ENCODE peak calls at places on chromosomes 7 and 10, in six cellular contexts. One of them, this sample, is unnamed.

GRCh38 chr10:48289652-48290238 is 15.2 kb upstream of the FRMPD2 start:
- DNase-seq in lung: peak; percentile 44
- DNase-seq in AG04450: no peak
- DNase-seq in HL-60: peak; percentile 31
- DNase-seq in right atrium auricular region: peak; percentile 67
- DNase-seq in neuronal stem cell: peak; percentile 72
- DNase-seq in this sample: no peak

GRCh38 chr10:69668722-69669121 is 38.7 kb downstream of the FAM241B start:
- DNase-seq in AG04450: no peak
- DNase-seq in lung: no peak
- DNase-seq in HL-60: no peak
- DNase-seq in neuronal stem cell: no peak
- DNase-seq in right atrium auricular region: no peak
- DNase-seq in this sample: no peak

GRCh38 chr7:130207642-130208041 is at the start of gene SSMEM1:
- DNase-seq in right atrium auricular region: no peak
- DNase-seq in AG04450: no peak
- DNase-seq in neuronal stem cell: no peak
- DNase-seq in HL-60: no peak
- DNase-seq in lung: no peak
- DNase-seq in this sample: no peak

GRCh38 chr7:74625446-74625845 is 32.1 kb upstream of the GTF2I start:
- DNase-seq in right atrium auricular region: no peak
- DNase-seq in AG04450: peak; percentile 26
- DNase-seq in HL-60: no peak
- DNase-seq in lung: no peak
- DNase-seq in neuronal stem cell: no peak
- DNase-seq in this sample: peak; percentile 18

GRCh38 chr10:87674963-87675362 is 15.3 kb downstream of the PAPSS2 start:
- DNase-seq in lung: no peak
- DNase-seq in HL-60: no peak
- DNase-seq in right atrium auricular region: no peak
- DNase-seq in neuronal stem cell: no peak
- DNase-seq in AG04450: no peak
- DNase-seq in this sample: no peak

GRCh38 chr10:11881477-11882417 is 58.6 kb downstream of the PROSER2 start:
- DNase-seq in HL-60: no peak
- DNase-seq in AG04450: no peak
- DNase-seq in neuronal stem cell: no peak
- DNase-seq in lung: no peak
- DNase-seq in right atrium auricular region: no peak
- DNase-seq in this sample: no peak

GRCh38 chr7:100929811-100930174 is 19.5 kb upstream of the MUC3A start:
- DNase-seq in lung: no peak
- DNase-seq in neuronal stem cell: no peak
- DNase-seq in HL-60: no peak
- DNase-seq in right atrium auricular region: no peak
- DNase-seq in AG04450: no peak
- DNase-seq in this sample: no peak

GRCh38 chr7:137313196-137313595 is 30.3 kb downstream of the PTN start:
- DNase-seq in right atrium auricular region: no peak
- DNase-seq in neuronal stem cell: no peak
- DNase-seq in HL-60: no peak
- DNase-seq in lung: no peak
- DNase-seq in AG04450: no peak
- DNase-seq in this sample: no peak

GRCh38 chr7:138658889-138659288 is 42.3 kb downstream of the SVOPL start:
- DNase-seq in AG04450: no peak
- DNase-seq in right atrium auricular region: no peak
- DNase-seq in lung: no peak
- DNase-seq in HL-60: no peak
- DNase-seq in neuronal stem cell: no peak
- DNase-seq in this sample: no peak

DNA sequence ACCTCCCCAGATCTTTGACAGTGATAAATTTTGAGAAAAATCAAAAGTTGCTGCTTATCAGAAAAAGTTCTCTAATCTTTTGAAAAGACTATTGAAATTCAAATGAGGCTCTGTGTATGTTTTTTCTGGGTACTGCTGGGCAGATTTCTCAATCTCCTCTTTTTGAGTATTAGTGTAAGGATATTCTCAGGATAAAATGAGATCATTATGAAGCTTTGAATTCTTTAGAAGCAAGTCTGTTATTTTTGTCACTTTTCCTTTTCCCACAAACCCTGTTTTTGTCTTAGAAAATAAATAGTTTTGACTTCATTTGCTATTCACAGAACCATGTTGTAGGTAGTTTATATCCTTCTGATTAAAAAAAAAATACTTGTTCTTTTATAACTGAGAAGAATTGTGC is 7.9 kb downstream of the STAM start:
- DNase-seq in right atrium auricular region: no peak
- DNase-seq in AG04450: no peak
- DNase-seq in lung: no peak
- DNase-seq in neuronal stem cell: no peak
- DNase-seq in HL-60: no peak
- DNase-seq in this sample: no peak
- H3K27ac ChIP-seq in right atrium auricular region: no peak overlapping the region
- H3K27ac ChIP-seq in AG04450: no peak overlapping the region
- H3K27ac ChIP-seq in lung: no peak overlapping the region
- H3K27ac ChIP-seq in neuronal stem cell: no peak overlapping the region
- H3K27ac ChIP-seq in HL-60: no peak overlapping the region
- H3K27ac ChIP-seq in this sample: no peak overlapping the region

DNA sequence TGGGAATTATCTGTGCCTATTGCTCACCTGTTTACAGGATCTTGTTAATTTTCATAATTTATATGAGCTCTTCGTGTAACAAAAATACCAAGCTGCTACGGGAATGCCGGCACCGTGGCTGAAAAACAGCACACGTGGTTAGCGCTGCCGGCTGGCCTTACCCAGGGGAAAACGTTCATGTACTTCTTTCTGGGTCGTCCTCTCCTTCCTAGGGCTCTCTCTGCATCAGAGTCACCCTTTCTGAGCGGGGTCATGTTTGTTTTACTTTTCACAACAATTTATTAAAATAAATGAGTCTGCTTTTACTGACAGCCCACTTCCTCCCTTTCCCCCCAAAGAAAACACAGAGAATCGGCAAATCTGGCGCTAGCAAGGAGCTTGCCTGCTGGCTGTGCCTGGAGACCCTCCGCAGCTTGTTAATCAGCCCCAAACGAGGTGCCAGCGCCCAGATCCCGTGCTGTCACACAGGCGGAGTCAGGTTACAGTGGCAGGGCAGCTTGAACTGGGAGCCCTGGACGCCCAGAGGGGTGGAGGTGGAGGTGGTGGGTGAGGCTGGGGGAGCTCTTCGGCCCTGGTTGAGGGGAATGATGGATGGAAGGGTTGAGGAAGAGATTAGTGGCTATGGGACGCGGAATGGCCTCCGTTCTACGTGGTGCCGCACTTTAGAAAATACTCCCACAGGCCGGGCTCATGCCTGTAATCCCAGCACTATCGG is 162.1 kb upstream of the TNS3 start:
- DNase-seq in lung: no peak
- DNase-seq in AG04450: no peak
- DNase-seq in HL-60: no peak
- DNase-seq in right atrium auricular region: no peak
- DNase-seq in neuronal stem cell: no peak
- DNase-seq in this sample: no peak
- H3K4me3 ChIP-seq in lung: no peak overlapping the region
- H3K4me3 ChIP-seq in AG04450: no peak overlapping the region
- H3K4me3 ChIP-seq in HL-60: no peak overlapping the region
- H3K4me3 ChIP-seq in right atrium auricular region: no peak overlapping the region
- H3K4me3 ChIP-seq in neuronal stem cell: no peak overlapping the region
- H3K4me3 ChIP-seq in this sample: no peak overlapping the region

GRCh38 chr7:105623378-105623777 is 42.1 kb upstream of the EFCAB10 start:
- DNase-seq in HL-60: no peak
- DNase-seq in neuronal stem cell: no peak
- DNase-seq in lung: no peak
- DNase-seq in right atrium auricular region: no peak
- DNase-seq in AG04450: no peak
- DNase-seq in this sample: no peak

GRCh38 chr7:105623906-105624305 is 42.6 kb upstream of the EFCAB10 start:
- DNase-seq in lung: no peak
- DNase-seq in AG04450: no peak
- DNase-seq in HL-60: no peak
- DNase-seq in neuronal stem cell: no peak
- DNase-seq in right atrium auricular region: no peak
- DNase-seq in this sample: no peak

GRCh38 chr7:105619590-105619989 is 38.3 kb upstream of the EFCAB10 start:
- DNase-seq in lung: no peak
- DNase-seq in right atrium auricular region: no peak
- DNase-seq in AG04450: no peak
- DNase-seq in HL-60: no peak
- DNase-seq in neuronal stem cell: no peak
- DNase-seq in this sample: no peak

GRCh38 chr7:105621617-105622016 is 40.3 kb upstream of the EFCAB10 start:
- DNase-seq in lung: no peak
- DNase-seq in AG04450: no peak
- DNase-seq in right atrium auricular region: no peak
- DNase-seq in neuronal stem cell: no peak
- DNase-seq in HL-60: no peak
- DNase-seq in this sample: no peak

DNA sequence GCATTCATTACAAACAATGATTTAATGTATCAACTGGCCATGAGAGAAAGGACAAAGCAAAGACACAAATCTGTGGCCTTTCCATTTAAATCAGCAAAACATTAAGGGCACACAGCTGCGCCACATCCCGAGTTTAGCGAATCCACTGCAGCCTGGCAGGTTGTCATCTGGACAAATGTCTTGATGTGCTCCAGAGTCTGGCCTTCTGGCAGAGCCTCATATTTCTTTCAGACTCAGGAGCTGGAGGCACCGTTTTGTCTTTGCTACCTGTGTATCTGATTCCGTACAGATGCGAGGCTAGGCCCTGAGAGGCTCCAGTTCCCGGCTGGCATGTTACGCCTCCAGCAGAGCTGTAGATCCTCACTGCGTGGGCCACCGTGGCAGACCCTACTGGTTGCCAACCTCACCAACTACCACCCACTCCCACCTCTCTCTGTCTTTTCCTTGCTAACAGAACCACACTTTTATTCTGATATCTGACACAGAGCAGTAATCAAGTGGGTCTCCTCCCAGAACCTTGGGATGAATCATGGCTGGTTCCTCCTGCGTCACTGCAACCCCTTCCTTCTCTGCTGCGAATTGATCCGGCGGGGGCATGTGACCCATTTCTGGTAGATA is 40.9 kb upstream of the EFCAB10 start:
- DNase-seq in lung: no peak
- DNase-seq in right atrium auricular region: no peak
- DNase-seq in HL-60: no peak
- DNase-seq in AG04450: no peak
- DNase-seq in neuronal stem cell: no peak
- DNase-seq in this sample: no peak
- H3K27ac ChIP-seq in lung: no peak overlapping the region
- H3K27ac ChIP-seq in right atrium auricular region: no peak overlapping the region
- H3K27ac ChIP-seq in HL-60: no peak overlapping the region
- H3K27ac ChIP-seq in AG04450: no peak overlapping the region
- H3K27ac ChIP-seq in neuronal stem cell: no peak overlapping the region
- H3K27ac ChIP-seq in this sample: no peak overlapping the region

DNA sequence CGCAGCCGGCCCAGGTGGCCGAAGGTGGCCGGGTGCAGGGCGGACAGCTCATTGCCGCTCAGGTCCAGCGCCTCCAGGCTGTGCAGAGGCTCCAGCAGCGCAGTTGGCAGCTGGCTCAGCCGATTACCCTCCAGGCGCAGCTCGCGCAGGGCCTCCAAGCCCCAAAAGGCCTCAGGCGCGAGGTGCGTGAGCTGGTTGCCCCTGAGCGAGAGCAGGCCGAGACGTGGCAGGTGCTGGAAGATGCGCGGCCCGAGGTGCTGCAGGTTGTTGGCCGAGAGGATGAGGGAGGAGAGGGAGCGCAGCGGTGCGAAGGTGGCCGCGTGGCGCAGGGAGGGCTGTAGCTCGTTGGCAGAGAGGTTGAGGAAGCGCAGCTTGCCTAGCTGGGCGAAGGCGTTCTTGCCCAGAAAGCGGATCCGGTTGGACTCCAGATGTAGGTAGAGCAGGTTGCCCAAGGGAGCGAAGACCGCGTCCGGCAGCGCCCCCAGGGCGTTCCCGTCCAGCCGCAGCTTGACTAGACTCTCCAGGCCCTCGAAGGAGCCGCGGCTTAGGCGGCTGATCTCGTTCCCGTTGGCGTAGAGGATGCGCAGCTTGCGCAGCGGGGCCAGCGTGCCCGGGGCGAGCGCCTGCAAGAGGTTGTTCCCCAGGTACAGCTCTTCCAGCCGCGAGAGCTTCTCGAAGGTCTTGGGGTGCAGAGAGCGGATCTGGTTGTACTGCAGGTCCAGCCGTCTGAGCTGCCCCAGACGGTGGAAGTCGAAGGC is 887 bp downstream of the TRIL start:
- DNase-seq in AG04450: no peak
- DNase-seq in HL-60: no peak
- DNase-seq in neuronal stem cell: peak; percentile 40
- DNase-seq in right atrium auricular region: no peak
- DNase-seq in lung: peak; percentile 34
- DNase-seq in this sample: no peak
- H3K4me3 ChIP-seq in AG04450: peak overlapping the region; percentile 49
- H3K4me3 ChIP-seq in HL-60: no peak overlapping the region
- H3K4me3 ChIP-seq in neuronal stem cell: peak overlapping the region; percentile 7
- H3K4me3 ChIP-seq in right atrium auricular region: peak overlapping the region; percentile 65
- H3K4me3 ChIP-seq in lung: no peak overlapping the region
- H3K4me3 ChIP-seq in this sample: no peak overlapping the region

DNA sequence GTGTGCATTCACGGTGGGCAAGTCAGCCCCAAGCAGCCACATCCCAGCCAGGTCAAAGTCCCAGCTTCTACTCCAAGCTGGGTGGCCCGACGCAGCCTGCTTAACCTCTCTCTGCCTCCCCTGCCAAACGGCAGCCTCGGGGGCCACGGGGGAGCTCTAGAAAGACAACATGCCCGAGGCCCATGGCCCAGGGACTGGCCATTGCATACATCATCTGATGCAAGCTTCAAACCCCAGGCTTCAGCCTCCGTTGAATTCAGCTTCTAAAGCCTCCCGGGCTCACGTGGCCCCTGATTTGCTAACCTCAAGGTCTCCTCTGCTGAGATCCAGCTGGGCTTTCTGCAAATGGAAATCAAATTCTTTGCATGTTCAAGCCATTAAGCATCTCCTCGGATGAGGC is 61.2 kb upstream of the DNAAF5 start:
- DNase-seq in AG04450: peak; percentile 62
- DNase-seq in right atrium auricular region: no peak
- DNase-seq in HL-60: no peak
- DNase-seq in lung: no peak
- DNase-seq in neuronal stem cell: no peak
- DNase-seq in this sample: no peak
- H3K27ac ChIP-seq in AG04450: peak overlapping the region; percentile 82
- H3K27ac ChIP-seq in right atrium auricular region: peak overlapping the region; percentile 78
- H3K27ac ChIP-seq in HL-60: no peak overlapping the region
- H3K27ac ChIP-seq in lung: peak overlapping the region; percentile 46
- H3K27ac ChIP-seq in neuronal stem cell: no peak overlapping the region
- H3K27ac ChIP-seq in this sample: no peak overlapping the region